ENCODE peak calls at places on chromosomes 16 and 17, in four cellular contexts. Y is GM03348; B is mesothelial cell of epicardium; W is stimulated activated CD4-positive, alpha-beta T cell treated with anti-CD3 and anti-CD28 coated beads, TNF-alpha, amount 100 ng/mL, for 1 hour. O is an unnamed sample.

GRCh38 chr17:67347826-67348225 is 18.6 kb downstream of the PSMD12 start:
- DNase-seq in B (no peak), W (no peak), Y (no peak), O (no peak)

GRCh38 chr16:67407176-67407787 is 9.0 kb downstream of the ZDHHC1 start:
- DNase-seq in W (no peak), B (no peak), Y (peak; percentile 47), O (no peak)

GRCh38 chr16:23145186-23145585 is 4.1 kb downstream of the USP31 start:
- DNase-seq in B (no peak), W (no peak), Y (no peak), O (no peak)

GRCh38 chr16:80158766-80159165 is 382.0 kb upstream of the DYNLRB2 start:
- DNase-seq in Y (peak; percentile 67), B (no peak), W (no peak), O (no peak)

GRCh38 chr17:2033128-2033527 is 3.2 kb downstream of the DPH1 start:
- DNase-seq in B (no peak), Y (no peak), W (no peak), O (no peak)

GRCh38 chr17:1360975-1361374 is 39.0 kb downstream of the YWHAE start:
- DNase-seq in Y (no peak), B (no peak), W (no peak), O (no peak)

GRCh38 chr16:85699628-85700027 is 10.9 kb upstream of the GINS2 start:
- DNase-seq in B (no peak), W (no peak), Y (peak; percentile 49), O (no peak)

GRCh38 chr17:1180958-1181768 is 1.4 kb upstream of the ABR start:
- DNase-seq in B (no peak), Y (no peak), W (no peak), O (no peak)

GRCh38 chr16:80161799-80162380 is 378.9 kb upstream of the DYNLRB2 start:
- DNase-seq in B (no peak), W (no peak), Y (no peak), O (no peak)

GRCh38 chr17:35449371-35449931 is 885 bp upstream of the SLFN13 start:
- DNase-seq in W (no peak), Y (peak; percentile 10), B (no peak), O (no peak)

GRCh38 chr17:69300222-69300621 is 26.7 kb downstream of the ABCA5 start:
- DNase-seq in W (no peak), B (no peak), Y (no peak), O (no peak)

GRCh38 chr17:27810211-27810901 is 10.0 kb upstream of the NOS2 start:
- DNase-seq in W (no peak), Y (no peak), B (no peak), O (no peak)

GRCh38 chr16:5062790-5063765 is 2.7 kb downstream of the C16orf89 start:
- DNase-seq in B (no peak), W (no peak), Y (no peak), O (no peak)

GRCh38 chr17:70968302-70968701 is 799.0 kb downstream of the KCNJ2 start:
- DNase-seq in B (no peak), W (no peak), Y (no peak), O (no peak)

GRCh38 chr17:57998234-57998746 is 8.8 kb downstream of the SRSF1 start:
- DNase-seq in W (no peak), Y (no peak), B (no peak), O (no peak)

GRCh38 chr17:82031885-82032627 is 578 bp downstream of the RAC3 start:
- DNase-seq in B (no peak), Y (peak; percentile 24), W (no peak), O (no peak)

GRCh38 chr16:47571711-47572110 is 110.6 kb downstream of the PHKB start:
- DNase-seq in W (no peak), Y (no peak), B (no peak), O (no peak)

GRCh38 chr16:379183-379960 is 2.4 kb downstream of the PGAP6 start:
- DNase-seq in B (no peak), Y (no peak), W (no peak), O (no peak)

GRCh38 chr17:40566027-40566426 is 755 bp upstream of the CCR7 start:
- DNase-seq in W (no peak), B (no peak), Y (no peak), O (no peak)

GRCh38 chr17:13074026-13074425 is 56.2 kb upstream of the ELAC2 start:
- DNase-seq in B (no peak), Y (peak; percentile 58), W (no peak), O (no peak)

GRCh38 chr16:65070831-65071230 is 51.0 kb downstream of the CDH11 start:
- DNase-seq in Y (peak; percentile 87), B (no peak), W (no peak), O (no peak)

GRCh38 chr16:82700541-82701240 is 73.9 kb downstream of the CDH13 start:
- DNase-seq in Y (peak; percentile 41), W (no peak), B (no peak), O (no peak)

GRCh38 chr16:64892843-64893242 is 229.0 kb downstream of the CDH11 start:
- DNase-seq in Y (peak; percentile 81), W (no peak), B (no peak), O (no peak)

GRCh38 chr17:34464812-34465211 is 101.8 kb upstream of the CCL1 start:
- DNase-seq in W (no peak), Y (no peak), B (no peak), O (no peak)

GRCh38 chr16:648071-648785 is 937 bp upstream of the WDR90 start:
- DNase-seq in W (no peak), Y (peak; percentile 43), B (no peak), O (no peak)

GRCh38 chr16:11609474-11610120 is 22.9 kb upstream of the LITAF start:
- DNase-seq in W (no peak), B (no peak), Y (no peak), O (no peak)

GRCh38 chr17:64019486-64020067 is 856 bp downstream of the ICAM2 start:
- DNase-seq in B (peak; percentile 5), W (no peak), Y (no peak), O (no peak)

GRCh38 chr16:46743232-46743719 is 4.9 kb downstream of the MYLK3 start:
- DNase-seq in W (no peak), Y (peak; percentile 74), B (no peak), O (no peak)

GRCh38 chr16:82135844-82136243 is 34.2 kb downstream of the MPHOSPH6 start:
- DNase-seq in B (no peak), Y (no peak), W (no peak), O (no peak)

GRCh38 chr16:84484579-84485254 is 19.7 kb downstream of the MEAK7 start:
- DNase-seq in B (peak; percentile 60), Y (peak; percentile 55), W (no peak), O (peak; percentile 86)

O was measured in osteocyte.